ENCODE peak calls at places on chromosomes 13 and 19, in eight cellular contexts. E, P, G, D, K, J, T and W are unnamed samples.

GRCh38 chr13:87274209-87274819 is 396.9 kb upstream of the SLITRK5 start:
- DNase-seq in E (peak; percentile 10), P (peak; percentile 78), G (no peak), D (no peak), K (peak; percentile 36), J (no peak), T (peak; percentile 16), W (no peak)

GRCh38 chr19:56109216-56109615 is 11.9 kb downstream of the ZNF787 start:
- DNase-seq in E (no peak), P (no peak), G (no peak), D (no peak), K (no peak), J (no peak), T (no peak), W (peak; percentile 36)

GRCh38 chr19:17097593-17098126 is 22.1 kb downstream of the MYO9B start:
- DNase-seq in E (no peak), P (no peak), G (no peak), D (no peak), K (no peak), J (no peak), T (no peak), W (no peak)

GRCh38 chr19:11405846-11406643 is 13.1 kb downstream of the RGL3 start:
- DNase-seq in E (no peak), P (peak; percentile 46), G (no peak), D (no peak), K (peak; percentile 79), J (no peak), T (peak; percentile 40), W (no peak)

GRCh38 chr13:57633141-57633949 is 1.8 kb downstream of the PCDH17 start:
- DNase-seq in E (no peak), P (peak; percentile 75), G (no peak), D (peak; percentile 57), K (peak; percentile 91), J (peak; percentile 73), T (no peak), W (peak; percentile 39)

GRCh38 chr19:53812335-53812734 is 11.8 kb downstream of the NLRP12 start:
- DNase-seq in E (no peak), P (peak; percentile 41), G (no peak), D (no peak), K (peak; percentile 55), J (no peak), T (no peak), W (no peak)

GRCh38 chr13:31775148-31775547 is 35.8 kb downstream of the RXFP2 start:
- DNase-seq in E (no peak), P (no peak), G (no peak), D (no peak), K (no peak), J (no peak), T (no peak), W (no peak)

GRCh38 chr13:105147481-105147880 is 1388.0 kb downstream of the EFNB2 start:
- DNase-seq in E (no peak), P (no peak), G (no peak), D (no peak), K (no peak), J (no peak), T (no peak), W (no peak)

GRCh38 chr19:4738734-4739133 is 15.1 kb upstream of the DPP9 start:
- DNase-seq in E (no peak), P (no peak), G (no peak), D (no peak), K (no peak), J (no peak), T (no peak), W (no peak)

GRCh38 chr19:50214699-50215543 is 11.5 kb downstream of the MYH14 start:
- DNase-seq in E (no peak), P (peak; percentile 61), G (no peak), D (peak; percentile 24), K (no peak), J (no peak), T (no peak), W (no peak)

GRCh38 chr13:100300213-100300612 is 211.3 kb downstream of the PCCA start:
- DNase-seq in E (no peak), P (no peak), G (no peak), D (no peak), K (no peak), J (no peak), T (no peak), W (no peak)

GRCh38 chr13:98033277-98034247 is 80.1 kb downstream of the IPO5 start:
- DNase-seq in E (no peak), P (peak; percentile 42), G (peak; percentile 71), D (no peak), K (no peak), J (no peak), T (no peak), W (peak; percentile 6)

GRCh38 chr19:29499261-29499920 is 26.4 kb upstream of the VSTM2B start:
- DNase-seq in E (no peak), P (no peak), G (no peak), D (peak; percentile 9), K (no peak), J (no peak), T (no peak), W (no peak)

GRCh38 chr19:45632468-45633196 is 6.6 kb downstream of the EML2 start:
- DNase-seq in E (peak; percentile 75), P (peak; percentile 93), G (peak; percentile 70), D (peak; percentile 91), K (peak; percentile 94), J (peak; percentile 87), T (peak; percentile 24), W (no peak)

GRCh38 chr19:35000647-35001501 is 751 bp downstream of the GRAMD1A start:
- DNase-seq in E (no peak), P (peak; percentile 43), G (peak; percentile 31), D (no peak), K (peak; percentile 57), J (no peak), T (peak; percentile 70), W (no peak)

GRCh38 chr13:114131581-114132418 is 623 bp downstream of the RASA3 start:
- DNase-seq in E (no peak), P (peak; percentile 64), G (no peak), D (no peak), K (no peak), J (no peak), T (peak; percentile 50), W (no peak)

GRCh38 chr13:114129649-114130062 is 2.8 kb downstream of the RASA3 start:
- DNase-seq in E (no peak), P (no peak), G (no peak), D (no peak), K (no peak), J (no peak), T (peak; percentile 50), W (no peak)

GRCh38 chr13:114132419-114133121 is at the start of gene RASA3:
- DNase-seq in E (no peak), P (peak; percentile 95), G (peak; percentile 52), D (peak; percentile 87), K (peak; percentile 90), J (peak; percentile 89), T (peak; percentile 73), W (no peak)

GRCh38 chr13:114130131-114130707 is 2.2 kb downstream of the RASA3 start:
- DNase-seq in E (no peak), P (peak; percentile 57), G (no peak), D (peak; percentile 47), K (no peak), J (no peak), T (peak; percentile 9), W (no peak)

DNA sequence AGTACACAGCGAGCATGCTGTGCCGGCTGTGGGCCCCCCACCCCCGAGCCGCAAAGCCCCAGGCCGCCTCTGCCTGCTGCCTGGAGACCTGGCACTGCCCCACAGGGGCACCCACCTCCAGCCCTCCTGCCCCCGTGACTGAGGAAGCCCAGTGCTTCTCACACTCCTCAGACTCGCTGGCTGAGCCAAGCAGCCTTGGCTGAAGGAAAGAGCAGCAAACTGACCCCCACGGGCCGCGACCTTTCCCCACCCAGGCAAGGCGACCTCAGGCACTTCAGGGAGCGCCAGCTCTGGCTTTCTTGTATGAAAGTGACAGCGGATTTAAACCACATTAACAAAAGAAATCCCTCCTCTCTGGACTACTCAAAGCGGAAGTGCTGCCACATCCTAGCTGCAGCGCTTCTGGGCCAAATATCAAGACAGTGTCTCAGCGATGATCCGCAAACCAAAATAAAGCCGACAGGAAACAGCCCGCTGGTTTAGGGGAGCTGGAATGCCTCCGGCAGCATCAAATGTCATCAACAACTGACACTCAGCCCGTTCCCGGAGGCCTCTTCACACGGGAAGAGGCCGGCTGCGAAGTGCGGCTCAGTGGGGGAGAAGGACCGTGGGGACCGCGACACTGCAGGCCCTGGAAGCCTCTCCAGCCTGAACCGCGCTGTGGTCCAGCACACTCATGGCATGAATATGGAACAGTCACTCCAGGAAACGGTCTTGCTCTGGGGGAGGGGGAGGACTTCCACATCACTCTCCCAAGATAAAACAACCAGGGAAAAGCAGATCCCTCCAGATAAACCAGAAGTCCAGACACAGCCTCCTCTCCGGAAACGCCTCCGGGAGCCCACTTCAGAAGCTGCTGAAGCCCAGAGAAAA is 1.5 kb downstream of the RASA3 start:
- DNase-seq in E (peak; percentile 59), P (peak; percentile 68), G (peak; percentile 93), D (peak; percentile 77), K (peak; percentile 55), J (no peak), T (peak; percentile 74), W (no peak)
- H3K27ac ChIP-seq in E (peak overlapping the region; percentile 96), P (no peak overlapping the region), G (peak overlapping the region; percentile 96), D (no peak overlapping the region), K (no peak overlapping the region), J (peak overlapping the region; percentile 75), T (peak overlapping the region; percentile 92), W (peak overlapping the region; percentile 48)

GRCh38 chr19:46977548-46977947 is 42.1 kb upstream of the NPAS1 start:
- DNase-seq in E (no peak), P (no peak), G (no peak), D (no peak), K (no peak), J (no peak), T (no peak), W (no peak)
- H3K27ac ChIP-seq in E (peak overlapping the region; percentile 91), P (peak overlapping the region; percentile 74), G (peak overlapping the region; percentile 98), D (no peak overlapping the region), K (no peak overlapping the region), J (peak overlapping the region; percentile 87), T (no peak overlapping the region), W (peak overlapping the region; percentile 82)

GRCh38 chr13:24323739-24324075 is 14.3 kb downstream of the C1QTNF9 start:
- DNase-seq in E (no peak), P (no peak), G (no peak), D (no peak), K (no peak), J (no peak), T (no peak), W (no peak)

GRCh38 chr13:24328145-24328544 is 18.8 kb downstream of the C1QTNF9 start:
- DNase-seq in E (no peak), P (no peak), G (no peak), D (no peak), K (no peak), J (no peak), T (no peak), W (no peak)

GRCh38 chr13:24323036-24323738 is 13.8 kb downstream of the C1QTNF9 start:
- DNase-seq in E (no peak), P (no peak), G (no peak), D (no peak), K (no peak), J (no peak), T (no peak), W (no peak)
- H3K27ac ChIP-seq in E (no peak overlapping the region), P (no peak overlapping the region), G (no peak overlapping the region), D (no peak overlapping the region), K (no peak overlapping the region), J (no peak overlapping the region), T (no peak overlapping the region), W (no peak overlapping the region)

DNA sequence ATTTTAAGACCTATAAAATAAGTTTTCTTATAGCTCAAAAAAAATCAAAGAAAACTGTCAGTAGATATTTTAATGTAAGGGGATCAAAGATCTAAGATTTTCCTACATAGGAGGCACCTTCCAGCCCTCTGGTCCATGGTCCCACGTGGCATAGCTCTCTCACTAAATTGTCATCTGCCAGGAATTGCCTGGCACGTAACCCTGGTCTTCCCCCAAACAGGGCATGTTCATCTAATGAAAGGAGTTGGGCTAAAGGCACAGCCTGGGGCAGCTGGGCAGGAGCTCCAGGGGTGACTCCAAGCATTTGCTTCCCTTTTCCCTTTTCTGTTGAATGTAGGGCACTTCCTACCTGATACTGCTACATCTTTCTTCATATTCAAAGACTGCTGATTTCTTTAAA is 148.8 kb downstream of the COL4A1 start:
- DNase-seq in E (no peak), P (no peak), G (no peak), D (no peak), K (no peak), J (no peak), T (no peak), W (no peak)
- H3K27ac ChIP-seq in E (no peak overlapping the region), P (no peak overlapping the region), G (no peak overlapping the region), D (no peak overlapping the region), K (no peak overlapping the region), J (no peak overlapping the region), T (no peak overlapping the region), W (no peak overlapping the region)